ENCODE peak calls at places on chromosome 13, in five cellular contexts. J is naive thymus-derived CD8-positive, alpha-beta T cell; Y is PC-9; M is nephron progenitor cell; P is RPMI8226. V is an unnamed sample.
A peak's percentile ranks its signal among the peaks of the same experiment; 100 is the strongest.

GRCh38 chr13:90365130-90365529 is 982.4 kb upstream of the MIR17HG start:
- DNase-seq in J (no peak), Y (no peak), M (no peak), P (no peak), V (no peak)

GRCh38 chr13:84630486-84630885 is 748.2 kb upstream of the SLITRK1 start:
- DNase-seq in J (no peak), Y (no peak), M (no peak), P (no peak), V (no peak)

GRCh38 chr13:28559636-28560259 is 64.8 kb upstream of the FLT1 start:
- DNase-seq in J (no peak), Y (no peak), M (no peak), P (no peak), V (no peak)

GRCh38 chr13:35917942-35918645 is 213.1 kb downstream of the DCLK1 start:
- DNase-seq in J (no peak), Y (no peak), M (no peak), P (no peak), V (no peak)

GRCh38 chr13:74134777-74135305 is 637 bp upstream of the KLF12 start:
- DNase-seq in J (peak; percentile 71), Y (peak; percentile 71), M (peak; percentile 71), P (peak; percentile 9), V (peak; percentile 61)

GRCh38 chr13:52815330-52815729 is 33.1 kb downstream of the PCDH8 start:
- DNase-seq in J (no peak), Y (no peak), M (no peak), P (no peak), V (no peak)

GRCh38 chr13:70117506-70117905 is 9.3 kb upstream of the KLHL1 start:
- DNase-seq in J (no peak), Y (no peak), M (no peak), P (no peak), V (no peak)

GRCh38 chr13:95684463-95684862 is 7.5 kb downstream of the DNAJC3 start:
- DNase-seq in J (no peak), Y (no peak), M (no peak), P (no peak), V (no peak)

GRCh38 chr13:36769545-36769944 is 49.5 kb upstream of the RFXAP start:
- DNase-seq in J (no peak), Y (no peak), M (no peak), P (no peak), V (no peak)

GRCh38 chr13:105925496-105925895 is 610.0 kb downstream of the EFNB2 start:
- DNase-seq in J (no peak), Y (no peak), M (no peak), P (no peak), V (no peak)

GRCh38 chr13:23288564-23288963 is 107.8 kb downstream of the SGCG start:
- DNase-seq in J (no peak), Y (no peak), M (no peak), P (no peak), V (no peak)

GRCh38 chr13:102702965-102703720 is 8.3 kb upstream of the METTL21C start:
- DNase-seq in J (no peak), Y (no peak), M (no peak), P (no peak), V (no peak)

GRCh38 chr13:32408296-32408998 is 19.5 kb downstream of the N4BP2L1 start:
- DNase-seq in J (no peak), Y (no peak), M (no peak), P (no peak), V (no peak)

GRCh38 chr13:48563611-48564010 is 30.7 kb upstream of the RCBTB2 start:
- DNase-seq in J (no peak), Y (no peak), M (no peak), P (no peak), V (no peak)

GRCh38 chr13:113557013-113557412 is 27.5 kb upstream of the TFDP1 start:
- DNase-seq in J (no peak), Y (no peak), M (no peak), P (no peak), V (no peak)

GRCh38 chr13:45879666-45880065 is 28.1 kb upstream of the SIAH3 start:
- DNase-seq in J (no peak), Y (no peak), M (peak; percentile 34), P (peak; percentile 57), V (no peak)

GRCh38 chr13:107554355-107554905 is 660.9 kb downstream of the LIG4 start:
- DNase-seq in J (no peak), Y (no peak), M (no peak), P (no peak), V (no peak)

GRCh38 chr13:106471957-106472543 is 63.4 kb downstream of the EFNB2 start:
- DNase-seq in J (no peak), Y (peak; percentile 88), M (no peak), P (peak; percentile 57), V (no peak)

GRCh38 chr13:89925107-89925506 is 1422.4 kb upstream of the MIR17HG start:
- DNase-seq in J (no peak), Y (no peak), M (peak; percentile 16), P (no peak), V (no peak)

GRCh38 chr13:30704596-30704995 is 30.7 kb upstream of the ALOX5AP start:
- DNase-seq in J (no peak), Y (no peak), M (no peak), P (no peak), V (no peak)

GRCh38 chr13:59332966-59333365 is 830.8 kb downstream of the DIAPH3 start:
- DNase-seq in J (no peak), Y (no peak), M (no peak), P (no peak), V (no peak)

GRCh38 chr13:41458187-41458938 is 1.0 kb downstream of the RGCC start:
- DNase-seq in J (peak; percentile 50), Y (no peak), M (peak; percentile 38), P (no peak), V (peak; percentile 32)

V was measured in CD8-positive, alpha-beta memory T cell.